ENCODE peak calls at places on chromosomes 7 and 10, in ten cellular contexts. F is AG09309; M is brain pericyte; C is caudate nucleus; Z is stimulated activated CD4-positive, alpha-beta T cell treated with anti-CD3 and anti-CD28 coated beads, Interleukin-15, amount 100 ng/mL, for 1 hour; A is KBM-7; K is T-helper 9 cell; V is activated T-helper 1 cell treated with anti-CD3 and anti-CD28 coated beads, Interleukin-12 subunit alpha, Interleukin-12 subunit beta, Interleukin-2, Interleukin-4 antibody, amounts not matched to agents 30 ng/mL and 10 ng/mL and 1 ng/mL, durations not matched to agents 14 hours and 24 hours and 36 hours; Q is mammary epithelial cell; B is amniotic epithelial cell. W is an unnamed sample.

GRCh38 chr10:80131499-80131901 is 1.0 kb upstream of the PLAC9 start:
- DNase-seq in K (no peak), B (peak), V (no peak), Q (no peak), M (no peak), A (no peak), C (no peak), F (no peak), Z (no peak), W (no peak)

GRCh38 chr7:39750253-39750994 is 127.1 kb downstream of the RALA start:
- DNase-seq in Q (no peak), C (no peak), V (no peak), F (no peak), A (no peak), K (no peak), M (no peak), B (no peak), Z (no peak), W (no peak)

GRCh38 chr7:80681272-80681885 is 42.9 kb downstream of the CD36 start:
- DNase-seq in Q (peak), Z (no peak), V (no peak), F (no peak), A (peak), C (no peak), K (no peak), B (peak), M (no peak), W (no peak)

GRCh38 chr7:138278601-138279000 is 181.5 kb upstream of the TRIM24 start:
- DNase-seq in A (no peak), C (no peak), V (no peak), K (no peak), F (no peak), Z (no peak), M (no peak), Q (peak), B (peak), W (no peak)

GRCh38 chr10:4407783-4408182 is 418.2 kb upstream of the AKR1E2 start:
- DNase-seq in K (no peak), M (no peak), Q (peak), F (no peak), B (peak), A (peak), Z (no peak), C (no peak), V (no peak), W (peak)

GRCh38 chr7:102291056-102291915 is 4.6 kb downstream of the SH2B2 start:
- DNase-seq in C (no peak), F (no peak), B (no peak), K (peak), V (no peak), A (no peak), Q (peak), Z (no peak), M (no peak), W (no peak)

GRCh38 chr7:144830811-144831210 is 5.0 kb downstream of the TPK1 start:
- DNase-seq in V (no peak), C (no peak), A (no peak), F (no peak), B (peak), K (no peak), Q (no peak), M (no peak), Z (no peak), W (no peak)

GRCh38 chr10:60825520-60825919 is 47.2 kb downstream of the CDK1 start:
- DNase-seq in K (no peak), A (no peak), Q (no peak), Z (no peak), V (no peak), B (no peak), M (no peak), F (no peak), C (no peak), W (no peak)

GRCh38 chr7:128827971-128828711 is 2.1 kb upstream of the FLNC start:
- DNase-seq in K (no peak), V (no peak), B (peak), Q (no peak), A (no peak), Z (no peak), M (no peak), C (no peak), F (no peak), W (no peak)